ENCODE peak calls at places on chromosomes 5 and 9, in six cellular contexts. N is GM06990, O is Peyer's patch, L is ovary, Q is esophagus squamous epithelium, Z is sigmoid colon. V is an unnamed sample. For H3K36me3, the result is how much of the 10 kb centered on the place peaks cover.

GRCh38 chr5:40288791-40289475 is 390.8 kb upstream of the PTGER4 start:
- DNase-seq in Q (no peak), N (no peak), Z (no peak), L (no peak), O (no peak), V (no peak)

GRCh38 chr5:180353226-180353962 is at the start of gene GFPT2:
- DNase-seq in Q (no peak), Z (peak), O (peak), L (peak), N (peak), V (peak)

GRCh38 chr9:108889649-108890067 is 27.6 kb downstream of the ACTL7A start:
- DNase-seq in O (no peak), Q (no peak), N (no peak), L (no peak), Z (no peak), V (no peak)

GRCh38 chr5:103519550-103519949 is 43.0 kb downstream of the NUDT12 start:
- DNase-seq in N (no peak), L (no peak), Z (no peak), O (no peak), Q (no peak), V (no peak)

GRCh38 chr5:1127991-1128785 is 16.3 kb upstream of the SLC12A7 start:
- DNase-seq in N (no peak), L (no peak), Z (no peak), Q (no peak), O (no peak), V (no peak)

GRCh38 chr5:149264432-149265069 is 7.1 kb upstream of the AFAP1L1 start:
- DNase-seq in N (peak), L (no peak), Q (no peak), O (no peak), Z (no peak), V (peak)

GRCh38 chr5:94375801-94376200 is 242.6 kb downstream of the KIAA0825 start:
- DNase-seq in Q (no peak), O (no peak), L (no peak), Z (no peak), N (no peak), V (no peak)

GRCh38 chr9:71483457-71483856 is 284.9 kb downstream of the CEMIP2 start:
- DNase-seq in O (no peak), Q (no peak), N (no peak), L (no peak), Z (no peak), V (no peak)

GRCh38 chr5:59091965-59092364 is 509.1 kb downstream of the RAB3C start:
- DNase-seq in L (no peak), Z (no peak), N (no peak), Q (no peak), O (no peak), V (no peak)

GRCh38 chr9:38154501-38155421 is 85.7 kb upstream of the SHB start:
- DNase-seq in L (no peak), Q (no peak), Z (peak), O (no peak), N (no peak), V (no peak)

GRCh38 chr9:109269839-109270238 is 51.0 kb downstream of the EPB41L4B start:
- DNase-seq in Q (no peak), O (no peak), Z (no peak), N (no peak), L (no peak), V (no peak)

GRCh38 chr9:78927099-78927940 is 630.4 kb downstream of the PSAT1 start:
- DNase-seq in Q (no peak), L (no peak), N (no peak), O (no peak), Z (no peak), V (no peak)

GRCh38 chr5:52693279-52693678 is 94.4 kb upstream of the ITGA1 start:
- DNase-seq in N (no peak), Z (peak), L (no peak), Q (no peak), O (no peak), V (no peak)

GRCh38 chr9:32350682-32351081 is 33.8 kb upstream of the ACO1 start:
- DNase-seq in L (no peak), N (no peak), Z (no peak), Q (no peak), O (no peak), V (no peak)

GRCh38 chr5:177296581-177296980 is 6.9 kb downstream of the RAB24 start:
- DNase-seq in N (no peak), Q (no peak), L (no peak), O (no peak), Z (no peak), V (no peak)

GRCh38 chr9:120715331-120715924 is 1.2 kb upstream of the MEGF9 start:
- DNase-seq in Z (peak), L (peak), Q (no peak), N (no peak), O (peak), V (no peak)

GRCh38 chr9:131720330-131720729 is 19.5 kb downstream of the RAPGEF1 start:
- DNase-seq in N (no peak), O (no peak), Q (no peak), L (no peak), Z (no peak), V (no peak)

GRCh38 chr5:138874771-138875628 is at the start of gene LRRTM2:
- DNase-seq in Q (no peak), N (no peak), L (no peak), O (no peak), Z (no peak), V (no peak)

GRCh38 chr5:142922223-142922952 is 152.2 kb downstream of the ARHGAP26 start:
- DNase-seq in N (peak), Q (no peak), L (no peak), Z (no peak), O (no peak), V (no peak)

GRCh38 chr5:8470489-8470888 is 601.5 kb downstream of the MTRR start:
- DNase-seq in N (no peak), L (no peak), Q (no peak), O (no peak), Z (no peak), V (no peak)

DNA sequence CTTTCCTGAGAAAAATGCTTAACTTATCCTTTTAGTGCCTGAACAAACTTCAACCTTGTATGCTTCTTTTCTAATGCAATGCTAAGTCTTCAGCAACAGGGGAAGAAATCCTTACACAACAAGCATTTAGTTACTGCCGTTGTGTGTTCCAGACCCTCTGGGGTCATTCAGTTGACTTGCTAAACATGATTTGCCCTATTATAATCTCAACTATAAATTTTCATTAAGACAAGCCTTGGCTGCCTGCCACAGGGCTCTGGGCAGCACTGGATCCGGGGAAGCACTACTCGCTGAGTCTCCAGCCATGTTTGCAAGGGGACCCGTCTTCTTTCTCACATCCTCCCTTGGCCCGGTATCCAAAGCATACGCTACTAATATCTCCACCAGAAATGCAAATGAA is 58.1 kb downstream of the PTCH1 start:
- DNase-seq in Q (no peak), N (no peak), L (no peak), O (no peak), Z (no peak), V (no peak)
- H3K36me3 ChIP-seq in Q (half or more), N (under half), L (under half), O (under half), Z (under half), V (under half)

GRCh38 chr9:4831119-4831518 is 38.4 kb downstream of the RCL1 start:
- DNase-seq in Z (no peak), Q (no peak), L (no peak), O (no peak), N (no peak), V (no peak)

GRCh38 chr9:4831944-4832343 is 39.2 kb downstream of the RCL1 start:
- DNase-seq in N (no peak), O (no peak), L (no peak), Q (no peak), Z (no peak), V (no peak)

GRCh38 chr9:4830699-4831098 is 38.0 kb downstream of the RCL1 start:
- DNase-seq in L (no peak), Q (no peak), N (no peak), O (no peak), Z (no peak), V (no peak)

GRCh38 chr9:4828776-4829175 is 36.0 kb downstream of the RCL1 start:
- DNase-seq in Z (no peak), L (no peak), N (no peak), Q (no peak), O (no peak), V (no peak)

DNA sequence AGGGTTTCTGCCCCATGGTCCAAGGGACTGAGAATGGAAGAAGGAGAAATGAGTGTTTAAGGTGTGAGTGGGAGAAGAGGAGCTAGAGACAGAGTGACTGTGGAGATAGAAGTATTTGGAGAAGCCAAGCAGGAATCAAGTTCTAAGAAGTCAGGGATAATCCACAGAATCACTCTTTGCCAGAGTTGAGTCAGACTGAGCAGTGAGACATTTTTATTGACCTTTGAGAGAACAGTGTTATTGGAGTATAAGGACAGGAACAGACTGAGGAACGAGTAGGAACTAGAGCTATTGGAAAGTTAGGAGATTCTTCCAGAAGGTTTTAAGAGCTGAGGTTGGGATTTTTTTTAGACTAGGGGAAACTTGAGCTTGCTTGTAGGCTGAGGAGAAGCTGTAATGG is 37.2 kb downstream of the RCL1 start:
- DNase-seq in Q (no peak), Z (no peak), L (no peak), N (no peak), O (no peak), V (no peak)
- H3K4me3 ChIP-seq in Q (no peak), Z (no peak), L (no peak), N (no peak), O (no peak), V (no peak)

GRCh38 chr9:127505396-127506116 is 54.2 kb downstream of the LRSAM1 start:
- DNase-seq in Q (no peak), L (peak), N (no peak), O (no peak), Z (no peak), V (no peak)
- TF ChIP-seq CTCF in Q (peak), L (peak), N (peak), O (peak), Z (peak), V (no peak)

GRCh38 chr5:150553911-150554310 is 46.0 kb downstream of the NDST1 start:
- DNase-seq in Q (no peak), L (no peak), N (no peak), O (peak), Z (no peak), V (no peak)
- H3K36me3 ChIP-seq in Q (half or more), L (under half), N (under half), O (under half), Z (under half), V (under half)

GRCh38 chr5:56733580-56733979 is 81.8 kb upstream of the MAP3K1 start:
- DNase-seq in Q (no peak), L (no peak), N (no peak), Z (no peak), O (no peak), V (no peak)
- H3K4me3 ChIP-seq in Q (no peak), L (no peak), N (no peak), Z (no peak), O (no peak), V (no peak)

GRCh38 chr5:18010053-18010452 is 375.8 kb downstream of the TAF11L14 start:
- DNase-seq in Q (no peak), N (no peak), L (no peak), O (no peak), Z (no peak), V (no peak)
- TF ChIP-seq CTCF in Q (no peak), N (no peak), L (no peak), O (no peak), Z (no peak), V (no peak)

DNA sequence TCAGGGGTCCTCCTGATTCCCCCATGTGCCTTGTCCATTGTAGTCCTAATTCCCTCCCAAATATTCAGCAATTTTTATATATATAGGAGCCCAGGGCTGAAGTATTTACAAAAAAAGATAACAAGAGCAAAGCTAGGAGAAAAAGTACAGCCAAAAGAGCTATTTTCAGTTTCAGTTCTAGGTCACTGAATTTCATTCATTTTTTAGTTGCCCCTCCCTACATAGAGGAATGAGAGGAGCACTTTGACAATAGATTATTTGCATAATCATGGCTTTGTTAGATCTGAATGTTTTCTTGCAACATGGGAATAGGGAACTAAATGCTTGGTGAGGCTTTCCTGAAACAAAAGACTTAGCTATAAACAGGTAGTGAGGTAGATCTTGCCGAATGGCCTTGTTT is 15.3 kb upstream of the F2RL2 start:
- DNase-seq in Z (no peak), Q (no peak), L (no peak), O (no peak), N (no peak), V (no peak)
- H3K36me3 ChIP-seq in Z (under half), Q (under half), L (under half), O (under half), N (under half), V (under half)

V was measured in lung.